ENCODE peak calls at places on chromosomes 3 and 15, in four cellular contexts. Z is iris pigment epithelial cell; S is NT2/D1; G is activated T-cell treated with anti-CD3 and anti-CD28 coated beads, Interleukin-2, amount 50 U/mL, for 4 hours. T is an unnamed sample.

GRCh38 chr3:66885326-66886000 is 112.6 kb upstream of the KBTBD8 start:
- DNase-seq in Z (peak; percentile 51), S (peak; percentile 66), G (no peak), T (no peak)

GRCh38 chr3:172171396-172172075 is 132.2 kb downstream of the FNDC3B start:
- DNase-seq in S (no peak), Z (no peak), G (no peak), T (no peak)

GRCh38 chr3:125175321-125176078 is 37.0 kb downstream of the SLC12A8 start:
- DNase-seq in Z (no peak), G (no peak), S (no peak), T (no peak)

GRCh38 chr3:43046583-43046982 is 59.3 kb downstream of the POMGNT2 start:
- DNase-seq in Z (no peak), S (no peak), G (no peak), T (no peak)

GRCh38 chr15:52466134-52466701 is 62.5 kb downstream of the MYO5A start:
- DNase-seq in S (no peak), Z (no peak), G (no peak), T (no peak)

GRCh38 chr3:154850921-154851320 is 229.2 kb upstream of the MME start:
- DNase-seq in Z (no peak), G (no peak), S (no peak), T (no peak)

GRCh38 chr3:169117264-169117663 is 546.2 kb downstream of the MECOM start:
- DNase-seq in S (no peak), Z (no peak), G (no peak), T (no peak)

GRCh38 chr3:30493912-30494311 is 112.5 kb upstream of the TGFBR2 start:
- DNase-seq in S (no peak), Z (peak; percentile 91), G (no peak), T (peak; percentile 22)